ENCODE peak calls at places on chromosomes 7 and 10, in six cellular contexts. One of them, this sample, is unnamed.

GRCh38 chr10:110852897-110853296 is 18.8 kb upstream of the PDCD4 start:
- DNase-seq in NCI-H748 treated with DMSO at 0.1 percent for 48 hours: no peak
- DNase-seq in PC-9: no peak
- DNase-seq in activated CD4-positive, alpha-beta T cell treated with anti-CD3 and anti-CD28 coated beads, Interleukin-2, amount 50 U/mL, for 4 hours: no peak
- DNase-seq in H54: no peak
- DNase-seq in NCI-H1436: no peak
- DNase-seq in this sample: peak; percentile 37

GRCh38 chr7:5354460-5355279 is 69.0 kb downstream of the TNRC18 start:
- DNase-seq in NCI-H1436: no peak
- DNase-seq in NCI-H748 treated with DMSO at 0.1 percent for 48 hours: no peak
- DNase-seq in activated CD4-positive, alpha-beta T cell treated with anti-CD3 and anti-CD28 coated beads, Interleukin-2, amount 50 U/mL, for 4 hours: no peak
- DNase-seq in PC-9: no peak
- DNase-seq in H54: no peak
- DNase-seq in this sample: peak; percentile 25

GRCh38 chr7:143283344-143283743 is 1.4 kb upstream of the TMEM139 start:
- DNase-seq in H54: no peak
- DNase-seq in PC-9: no peak
- DNase-seq in NCI-H748 treated with DMSO at 0.1 percent for 48 hours: no peak
- DNase-seq in activated CD4-positive, alpha-beta T cell treated with anti-CD3 and anti-CD28 coated beads, Interleukin-2, amount 50 U/mL, for 4 hours: no peak
- DNase-seq in NCI-H1436: no peak
- DNase-seq in this sample: no peak

GRCh38 chr7:122748195-122748594 is 45.5 kb upstream of the RNF148 start:
- DNase-seq in H54: no peak
- DNase-seq in NCI-H1436: no peak
- DNase-seq in NCI-H748 treated with DMSO at 0.1 percent for 48 hours: no peak
- DNase-seq in PC-9: no peak
- DNase-seq in activated CD4-positive, alpha-beta T cell treated with anti-CD3 and anti-CD28 coated beads, Interleukin-2, amount 50 U/mL, for 4 hours: no peak
- DNase-seq in this sample: no peak

GRCh38 chr10:105112862-105113261 is 471.8 kb downstream of the SORCS3 start:
- DNase-seq in H54: no peak
- DNase-seq in NCI-H1436: no peak
- DNase-seq in NCI-H748 treated with DMSO at 0.1 percent for 48 hours: no peak
- DNase-seq in activated CD4-positive, alpha-beta T cell treated with anti-CD3 and anti-CD28 coated beads, Interleukin-2, amount 50 U/mL, for 4 hours: no peak
- DNase-seq in PC-9: no peak
- DNase-seq in this sample: no peak

GRCh38 chr10:75276029-75276872 is 40.5 kb upstream of the COMTD1 start:
- DNase-seq in H54: no peak
- DNase-seq in NCI-H1436: no peak
- DNase-seq in PC-9: peak; percentile 50
- DNase-seq in NCI-H748 treated with DMSO at 0.1 percent for 48 hours: no peak
- DNase-seq in activated CD4-positive, alpha-beta T cell treated with anti-CD3 and anti-CD28 coated beads, Interleukin-2, amount 50 U/mL, for 4 hours: no peak
- DNase-seq in this sample: no peak

GRCh38 chr10:103617362-103618026 is 124.0 kb downstream of the NEURL1 start:
- DNase-seq in H54: no peak
- DNase-seq in NCI-H1436: no peak
- DNase-seq in PC-9: no peak
- DNase-seq in activated CD4-positive, alpha-beta T cell treated with anti-CD3 and anti-CD28 coated beads, Interleukin-2, amount 50 U/mL, for 4 hours: no peak
- DNase-seq in NCI-H748 treated with DMSO at 0.1 percent for 48 hours: no peak
- DNase-seq in this sample: no peak

GRCh38 chr10:3132036-3133025 is 40.3 kb downstream of the PITRM1 start:
- DNase-seq in H54: no peak
- DNase-seq in activated CD4-positive, alpha-beta T cell treated with anti-CD3 and anti-CD28 coated beads, Interleukin-2, amount 50 U/mL, for 4 hours: no peak
- DNase-seq in PC-9: no peak
- DNase-seq in NCI-H1436: no peak
- DNase-seq in NCI-H748 treated with DMSO at 0.1 percent for 48 hours: no peak
- DNase-seq in this sample: peak; percentile 53

GRCh38 chr7:68399991-68400590 is 1198.2 kb upstream of the AUTS2 start:
- DNase-seq in PC-9: no peak
- DNase-seq in activated CD4-positive, alpha-beta T cell treated with anti-CD3 and anti-CD28 coated beads, Interleukin-2, amount 50 U/mL, for 4 hours: no peak
- DNase-seq in NCI-H1436: no peak
- DNase-seq in H54: no peak
- DNase-seq in NCI-H748 treated with DMSO at 0.1 percent for 48 hours: no peak
- DNase-seq in this sample: no peak

GRCh38 chr10:15451137-15452094 is 80.3 kb upstream of the FAM171A1 start:
- DNase-seq in activated CD4-positive, alpha-beta T cell treated with anti-CD3 and anti-CD28 coated beads, Interleukin-2, amount 50 U/mL, for 4 hours: no peak
- DNase-seq in NCI-H748 treated with DMSO at 0.1 percent for 48 hours: no peak
- DNase-seq in H54: no peak
- DNase-seq in NCI-H1436: no peak
- DNase-seq in PC-9: no peak
- DNase-seq in this sample: no peak

GRCh38 chr7:139249179-139249822 is 18.3 kb downstream of the UBN2 start:
- DNase-seq in NCI-H1436: no peak
- DNase-seq in H54: no peak
- DNase-seq in NCI-H748 treated with DMSO at 0.1 percent for 48 hours: no peak
- DNase-seq in PC-9: no peak
- DNase-seq in activated CD4-positive, alpha-beta T cell treated with anti-CD3 and anti-CD28 coated beads, Interleukin-2, amount 50 U/mL, for 4 hours: no peak
- DNase-seq in this sample: no peak

GRCh38 chr10:72107325-72108003 is 19.1 kb upstream of the SPOCK2 start:
- DNase-seq in NCI-H748 treated with DMSO at 0.1 percent for 48 hours: no peak
- DNase-seq in activated CD4-positive, alpha-beta T cell treated with anti-CD3 and anti-CD28 coated beads, Interleukin-2, amount 50 U/mL, for 4 hours: no peak
- DNase-seq in PC-9: peak; percentile 98
- DNase-seq in H54: no peak
- DNase-seq in NCI-H1436: no peak
- DNase-seq in this sample: peak; percentile 89

GRCh38 chr7:154371424-154371823 is 319.2 kb downstream of the DPP6 start:
- DNase-seq in H54: no peak
- DNase-seq in PC-9: no peak
- DNase-seq in NCI-H1436: no peak
- DNase-seq in NCI-H748 treated with DMSO at 0.1 percent for 48 hours: no peak
- DNase-seq in activated CD4-positive, alpha-beta T cell treated with anti-CD3 and anti-CD28 coated beads, Interleukin-2, amount 50 U/mL, for 4 hours: no peak
- DNase-seq in this sample: no peak